ENCODE peak calls at places on chromosomes 6 and 20, in nine cellular contexts. A is ascending aorta; R is WERI-Rb-1; C is psoas muscle; Y is heart left ventricle; M is HCT116; T is PC-3; B is CD8-positive, alpha-beta T cell; U is kidney. P is an unnamed sample.

GRCh38 chr6:167797079-167797870 is 29.4 kb upstream of the AFDN start:
- DNase-seq in C (no peak), B (no peak), A (no peak), M (no peak), R (no peak), U (no peak), T (peak; percentile 42), Y (no peak), P (no peak)

GRCh38 chr6:24240943-24241342 is 114.9 kb downstream of the NRSN1 start:
- DNase-seq in B (no peak), A (no peak), U (no peak), Y (no peak), T (no peak), C (no peak), R (no peak), M (no peak), P (no peak)

GRCh38 chr6:53496797-53497196 is 48.1 kb downstream of the GCLC start:
- DNase-seq in C (no peak), M (no peak), R (no peak), A (no peak), B (no peak), T (peak; percentile 75), U (no peak), Y (no peak), P (no peak)

GRCh38 chr6:131628726-131629125 is 684 bp upstream of the MED23 start:
- DNase-seq in U (no peak), T (no peak), C (no peak), A (no peak), B (no peak), Y (no peak), R (no peak), M (no peak), P (peak; percentile 3)

GRCh38 chr20:3904224-3904623 is 15.0 kb downstream of the PANK2 start:
- DNase-seq in T (no peak), Y (no peak), U (no peak), R (no peak), C (no peak), B (no peak), M (no peak), A (no peak), P (no peak)

GRCh38 chr20:38290829-38291581 is 13.0 kb upstream of the BPI start:
- DNase-seq in T (peak; percentile 58), R (peak; percentile 68), U (no peak), B (no peak), Y (peak; percentile 76), A (peak; percentile 64), M (no peak), C (peak; percentile 39), P (no peak)

GRCh38 chr6:13404892-13405254 is 76.5 kb upstream of the TBC1D7 start:
- DNase-seq in T (no peak), C (no peak), B (no peak), Y (no peak), R (no peak), M (no peak), A (no peak), U (no peak), P (no peak)

GRCh38 chr6:118746100-118746874 is 94.9 kb upstream of the CEP85L start:
- DNase-seq in B (no peak), U (no peak), R (peak; percentile 47), Y (no peak), C (no peak), T (no peak), M (no peak), A (no peak), P (no peak)

GRCh38 chr6:7155871-7156579 is 48.3 kb downstream of the RREB1 start:
- DNase-seq in R (no peak), C (no peak), A (no peak), B (no peak), M (no peak), Y (no peak), T (no peak), U (no peak), P (no peak)

GRCh38 chr6:135018057-135018456 is 36.6 kb downstream of the HBS1L start:
- DNase-seq in A (no peak), M (no peak), Y (no peak), R (no peak), U (no peak), C (no peak), B (no peak), T (no peak), P (no peak)

GRCh38 chr20:15930324-15931305 is 642.6 kb downstream of the KIF16B start:
- DNase-seq in R (no peak), U (no peak), A (no peak), T (peak; percentile 84), Y (no peak), C (no peak), B (no peak), M (no peak), P (no peak)

GRCh38 chr6:27168586-27169443 is 78.7 kb upstream of the PRSS16 start:
- DNase-seq in B (no peak), A (no peak), U (no peak), Y (no peak), M (no peak), C (no peak), T (peak; percentile 87), R (no peak), P (no peak)

GRCh38 chr20:32823737-32824588 is 4.2 kb downstream of the MAPRE1 start:
- DNase-seq in T (no peak), A (no peak), R (no peak), C (no peak), Y (no peak), U (no peak), B (no peak), M (no peak), P (no peak)

GRCh38 chr6:104579464-104579863 is 280.3 kb downstream of the HACE1 start:
- DNase-seq in U (no peak), Y (no peak), C (no peak), R (no peak), M (no peak), B (no peak), A (no peak), T (no peak), P (no peak)

GRCh38 chr6:17580518-17581048 is 19.5 kb upstream of the FAM8A1 start:
- DNase-seq in M (no peak), R (peak; percentile 51), Y (peak; percentile 67), B (no peak), A (peak; percentile 68), C (peak; percentile 45), U (peak; percentile 76), T (peak; percentile 42), P (peak; percentile 48)

GRCh38 chr6:37942606-37943376 is 123.3 kb downstream of the ZFAND3 start:
- DNase-seq in B (no peak), T (no peak), C (no peak), A (no peak), R (no peak), U (no peak), Y (no peak), M (no peak), P (no peak)
- H3K27ac ChIP-seq in B (no peak overlapping the region), T (no peak overlapping the region), C (no peak overlapping the region), A (no peak overlapping the region), R (no peak overlapping the region), U (no peak overlapping the region), Y (no peak overlapping the region), M (no peak overlapping the region), P (no peak overlapping the region)

GRCh38 chr6:151566557-151566956 is 72.7 kb downstream of the CCDC170 start:
- DNase-seq in A (no peak), M (no peak), Y (no peak), B (no peak), C (no peak), U (no peak), R (no peak), T (no peak), P (no peak)

GRCh38 chr6:151564654-151565053 is 70.8 kb downstream of the CCDC170 start:
- DNase-seq in U (no peak), R (no peak), A (no peak), C (no peak), B (no peak), T (no peak), M (no peak), Y (no peak), P (no peak)

GRCh38 chr6:151565940-151566339 is 72.1 kb downstream of the CCDC170 start:
- DNase-seq in B (no peak), U (no peak), C (no peak), M (no peak), Y (no peak), R (no peak), T (no peak), A (no peak), P (no peak)

DNA sequence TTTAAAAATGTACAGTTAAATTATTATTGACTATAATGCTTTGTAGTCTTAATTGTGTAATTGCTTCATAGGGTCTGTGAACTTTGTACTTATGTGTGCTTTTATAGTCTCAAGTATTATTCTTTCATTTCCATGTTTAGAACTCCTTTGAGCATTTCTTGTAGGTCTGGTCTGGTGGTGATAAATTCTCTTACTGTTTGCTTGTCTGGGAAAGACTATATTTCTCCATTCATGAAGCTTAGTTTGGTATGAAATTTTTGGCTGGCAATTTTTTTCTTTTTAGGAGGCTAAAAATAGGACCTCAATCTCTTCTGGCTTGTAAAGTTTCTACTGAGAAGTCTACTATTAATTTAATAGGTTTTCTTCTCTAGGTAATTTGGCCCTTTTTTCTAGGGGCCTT is 67.4 kb downstream of the CCDC170 start:
- DNase-seq in B (no peak), U (no peak), T (no peak), Y (no peak), C (no peak), R (no peak), M (no peak), A (no peak), P (no peak)
- H3K9me3 ChIP-seq in B (peaks cover 5% of the 10 kb centered on the region), U (peaks cover 4% of the 10 kb centered on the region), T (no peaks in the 10 kb centered on the region), Y (peaks cover 57% of the 10 kb centered on the region), C (peaks cover 34% of the 10 kb centered on the region), R (peaks cover 6% of the 10 kb centered on the region), M (peaks cover 9% of the 10 kb centered on the region), A (peaks cover 8% of the 10 kb centered on the region), P (peaks cover 4% of the 10 kb centered on the region)

GRCh38 chr20:2651772-2652723 is at the start of gene NOP56:
- DNase-seq in Y (peak; percentile 97), U (peak; percentile 98), C (peak; percentile 93), B (peak; percentile 92), M (peak; percentile 77), A (peak; percentile 94), T (peak; percentile 94), R (peak; percentile 91), P (peak; percentile 93)
- H3K36me3 ChIP-seq in Y (peaks cover 8% of the 10 kb centered on the region), U (peaks cover 20% of the 10 kb centered on the region), C (peaks cover 18% of the 10 kb centered on the region), B (peaks cover 32% of the 10 kb centered on the region), M (peaks cover 35% of the 10 kb centered on the region), A (peaks cover 32% of the 10 kb centered on the region), T (peaks cover 44% of the 10 kb centered on the region), R (peaks cover 46% of the 10 kb centered on the region), P (peaks cover 32% of the 10 kb centered on the region)

GRCh38 chr20:31665753-31666152 is 28.0 kb downstream of the COX4I2 start:
- DNase-seq in C (no peak), U (no peak), M (no peak), A (no peak), T (no peak), Y (no peak), R (no peak), B (no peak), P (no peak)

GRCh38 chr20:31664696-31665354 is 27.1 kb downstream of the COX4I2 start:
- DNase-seq in M (no peak), T (no peak), U (no peak), Y (no peak), C (no peak), B (no peak), R (no peak), A (no peak), P (no peak)

GRCh38 chr20:31669876-31670275 is 32.2 kb downstream of the COX4I2 start:
- DNase-seq in A (no peak), U (no peak), B (no peak), R (no peak), Y (no peak), C (no peak), M (no peak), T (no peak), P (no peak)

GRCh38 chr20:31666258-31667042 is 28.7 kb downstream of the COX4I2 start:
- DNase-seq in T (no peak), C (peak; percentile 40), B (peak; percentile 27), Y (peak; percentile 66), R (peak; percentile 87), U (no peak), M (no peak), A (no peak), P (peak; percentile 50)

GRCh38 chr20:31667315-31668285 is 29.9 kb downstream of the COX4I2 start:
- DNase-seq in C (no peak), A (no peak), M (no peak), T (no peak), Y (no peak), B (no peak), U (no peak), R (no peak), P (no peak)
- H3K27ac ChIP-seq in C (peak overlapping the region; percentile 94), A (peak overlapping the region; percentile 89), M (peak overlapping the region; percentile 48), T (no peak overlapping the region), Y (peak overlapping the region; percentile 80), B (no peak overlapping the region), U (peak overlapping the region; percentile 91), R (peak overlapping the region; percentile 65), P (peak overlapping the region; percentile 69)